ENCODE peak calls at places on chromosomes 3 and 15, in eight cellular contexts. L is T-helper 9 cell; I is RCC 7860; C is ureter; Y is stimulated activated CD4-positive, alpha-beta T cell treated with anti-CD3 and anti-CD28 coated beads, Interleukin-12 subunit alpha, Interleukin-12 subunit beta, amount 100 ng/mL, for 48 hours; Z is NCI-H1694; E is midbrain; Q is GM10248. V is an unnamed sample.

GRCh38 chr3:86793786-86794185 is 197.2 kb downstream of the VGLL3 start:
- DNase-seq in Z (no peak), L (no peak), E (peak), Q (no peak), Y (no peak), C (no peak), I (peak), V (no peak)

GRCh38 chr15:93180656-93181055 is 91.6 kb upstream of the RGMA start:
- DNase-seq in Z (no peak), E (no peak), Q (no peak), L (no peak), I (no peak), Y (no peak), C (no peak), V (no peak)

GRCh38 chr3:63934041-63934440 is 21.9 kb upstream of the SCAANT1 start:
- DNase-seq in E (no peak), Z (no peak), C (no peak), Y (no peak), Q (no peak), I (no peak), L (no peak), V (no peak)

GRCh38 chr15:77739591-77740378 is 107.1 kb upstream of the LINGO1 start:
- DNase-seq in L (no peak), C (no peak), Q (no peak), I (no peak), Y (no peak), E (no peak), Z (no peak), V (no peak)

GRCh38 chr3:14490831-14491230 is 49.3 kb downstream of the GRIP2 start:
- DNase-seq in Y (no peak), Z (no peak), I (no peak), E (no peak), L (no peak), Q (no peak), C (no peak), V (no peak)

GRCh38 chr3:169365993-169366915 is 297.3 kb downstream of the MECOM start:
- DNase-seq in Q (no peak), Y (no peak), C (no peak), E (no peak), L (no peak), Z (no peak), I (no peak), V (no peak)

GRCh38 chr3:58419782-58420512 is 13.7 kb downstream of the PDHB start:
- DNase-seq in Z (no peak), L (no peak), E (no peak), I (no peak), C (no peak), Q (peak), Y (no peak), V (peak)

GRCh38 chr15:55267401-55268053 is 22.1 kb downstream of the RAB27A start:
- DNase-seq in Z (no peak), L (peak), I (no peak), Q (peak), Y (peak), C (peak), E (no peak), V (peak)

GRCh38 chr3:98778852-98779379 is 15.8 kb downstream of the ST3GAL6 start:
- DNase-seq in Y (no peak), L (no peak), C (no peak), E (no peak), I (peak), Q (no peak), Z (no peak), V (no peak)

GRCh38 chr15:99213187-99213811 is 36.1 kb downstream of the TTC23 start:
- DNase-seq in I (peak), E (peak), Y (peak), Z (peak), Q (peak), C (peak), L (peak), V (peak)

GRCh38 chr15:88610756-88611231 is 10.3 kb upstream of the AEN start:
- DNase-seq in L (no peak), I (peak), Y (no peak), Q (no peak), E (no peak), C (no peak), Z (no peak), V (no peak)

GRCh38 chr3:116939091-116939490 is 229.5 kb downstream of the TUSC7 start:
- DNase-seq in Y (no peak), I (no peak), Z (no peak), Q (no peak), C (no peak), E (no peak), L (no peak), V (peak)